ENCODE peak calls at places on chromosomes 13 and 19, in nine cellular contexts. One of them, this sample, is unnamed.
A peak's percentile ranks its signal among the peaks of the same experiment; 100 is the strongest.

GRCh38 chr19:58052256-58052655 is 6.8 kb upstream of the ZNF135 start:
- DNase-seq in activated naive CD4-positive, alpha-beta T cell treated with anti-CD3 and anti-CD28 coated beads, Interleukin-2, amount 10 ng/mL, durations not matched to agents 7 days and 5 days: no peak
- DNase-seq in M059J: no peak
- DNase-seq in A172: no peak
- DNase-seq in aorta: no peak
- DNase-seq in stimulated activated CD8-positive, alpha-beta memory T cell treated with anti-CD3 and anti-CD28 coated beads, Interleukin-4, amount 100 ng/mL, for 4 hours: no peak
- DNase-seq in GM10248: no peak
- DNase-seq in NCI-H2081: no peak
- DNase-seq in HS-5: no peak
- DNase-seq in this sample: no peak

GRCh38 chr13:76792680-76793334 is 93.4 kb downstream of the KCTD12 start:
- DNase-seq in NCI-H2081: no peak
- DNase-seq in stimulated activated CD8-positive, alpha-beta memory T cell treated with anti-CD3 and anti-CD28 coated beads, Interleukin-4, amount 100 ng/mL, for 4 hours: no peak
- DNase-seq in GM10248: no peak
- DNase-seq in M059J: peak; percentile 55
- DNase-seq in A172: peak; percentile 57
- DNase-seq in HS-5: peak; percentile 19
- DNase-seq in activated naive CD4-positive, alpha-beta T cell treated with anti-CD3 and anti-CD28 coated beads, Interleukin-2, amount 10 ng/mL, durations not matched to agents 7 days and 5 days: no peak
- DNase-seq in aorta: no peak
- DNase-seq in this sample: peak; percentile 14

GRCh38 chr13:101098873-101099272 is 317.4 kb downstream of the NALCN start:
- DNase-seq in aorta: no peak
- DNase-seq in A172: peak; percentile 22
- DNase-seq in HS-5: no peak
- DNase-seq in NCI-H2081: no peak
- DNase-seq in M059J: no peak
- DNase-seq in activated naive CD4-positive, alpha-beta T cell treated with anti-CD3 and anti-CD28 coated beads, Interleukin-2, amount 10 ng/mL, durations not matched to agents 7 days and 5 days: no peak
- DNase-seq in GM10248: no peak
- DNase-seq in stimulated activated CD8-positive, alpha-beta memory T cell treated with anti-CD3 and anti-CD28 coated beads, Interleukin-4, amount 100 ng/mL, for 4 hours: no peak
- DNase-seq in this sample: no peak

GRCh38 chr19:42606660-42607351 is 12.1 kb upstream of the CEACAM8 start:
- DNase-seq in HS-5: peak; percentile 23
- DNase-seq in GM10248: peak; percentile 77
- DNase-seq in activated naive CD4-positive, alpha-beta T cell treated with anti-CD3 and anti-CD28 coated beads, Interleukin-2, amount 10 ng/mL, durations not matched to agents 7 days and 5 days: peak; percentile 65
- DNase-seq in A172: peak; percentile 70
- DNase-seq in NCI-H2081: peak; percentile 54
- DNase-seq in stimulated activated CD8-positive, alpha-beta memory T cell treated with anti-CD3 and anti-CD28 coated beads, Interleukin-4, amount 100 ng/mL, for 4 hours: no peak
- DNase-seq in aorta: no peak
- DNase-seq in M059J: peak; percentile 79
- DNase-seq in this sample: no peak

GRCh38 chr13:98192008-98192407 is 14.9 kb upstream of the RNF113B start:
- DNase-seq in M059J: no peak
- DNase-seq in GM10248: no peak
- DNase-seq in NCI-H2081: no peak
- DNase-seq in aorta: no peak
- DNase-seq in activated naive CD4-positive, alpha-beta T cell treated with anti-CD3 and anti-CD28 coated beads, Interleukin-2, amount 10 ng/mL, durations not matched to agents 7 days and 5 days: no peak
- DNase-seq in stimulated activated CD8-positive, alpha-beta memory T cell treated with anti-CD3 and anti-CD28 coated beads, Interleukin-4, amount 100 ng/mL, for 4 hours: no peak
- DNase-seq in A172: no peak
- DNase-seq in HS-5: no peak
- DNase-seq in this sample: no peak

GRCh38 chr13:94988654-94989053 is 276.3 kb upstream of the SOX21 start:
- DNase-seq in stimulated activated CD8-positive, alpha-beta memory T cell treated with anti-CD3 and anti-CD28 coated beads, Interleukin-4, amount 100 ng/mL, for 4 hours: no peak
- DNase-seq in A172: no peak
- DNase-seq in HS-5: no peak
- DNase-seq in activated naive CD4-positive, alpha-beta T cell treated with anti-CD3 and anti-CD28 coated beads, Interleukin-2, amount 10 ng/mL, durations not matched to agents 7 days and 5 days: no peak
- DNase-seq in aorta: no peak
- DNase-seq in GM10248: no peak
- DNase-seq in M059J: peak; percentile 24
- DNase-seq in NCI-H2081: no peak
- DNase-seq in this sample: no peak

GRCh38 chr13:57527114-57527770 is 104.3 kb upstream of the PCDH17 start:
- DNase-seq in NCI-H2081: no peak
- DNase-seq in M059J: no peak
- DNase-seq in stimulated activated CD8-positive, alpha-beta memory T cell treated with anti-CD3 and anti-CD28 coated beads, Interleukin-4, amount 100 ng/mL, for 4 hours: no peak
- DNase-seq in GM10248: no peak
- DNase-seq in aorta: no peak
- DNase-seq in activated naive CD4-positive, alpha-beta T cell treated with anti-CD3 and anti-CD28 coated beads, Interleukin-2, amount 10 ng/mL, durations not matched to agents 7 days and 5 days: no peak
- DNase-seq in A172: no peak
- DNase-seq in HS-5: no peak
- DNase-seq in this sample: no peak

GRCh38 chr13:108214511-108215383 is 589 bp downstream of the LIG4 start:
- DNase-seq in stimulated activated CD8-positive, alpha-beta memory T cell treated with anti-CD3 and anti-CD28 coated beads, Interleukin-4, amount 100 ng/mL, for 4 hours: no peak
- DNase-seq in NCI-H2081: peak; percentile 50
- DNase-seq in M059J: peak; percentile 26
- DNase-seq in A172: no peak
- DNase-seq in GM10248: no peak
- DNase-seq in HS-5: no peak
- DNase-seq in aorta: peak; percentile 71
- DNase-seq in activated naive CD4-positive, alpha-beta T cell treated with anti-CD3 and anti-CD28 coated beads, Interleukin-2, amount 10 ng/mL, durations not matched to agents 7 days and 5 days: no peak
- DNase-seq in this sample: no peak

GRCh38 chr13:33207616-33207964 is 78.0 kb downstream of the STARD13 start:
- DNase-seq in aorta: no peak
- DNase-seq in GM10248: no peak
- DNase-seq in M059J: peak; percentile 31
- DNase-seq in stimulated activated CD8-positive, alpha-beta memory T cell treated with anti-CD3 and anti-CD28 coated beads, Interleukin-4, amount 100 ng/mL, for 4 hours: no peak
- DNase-seq in NCI-H2081: no peak
- DNase-seq in activated naive CD4-positive, alpha-beta T cell treated with anti-CD3 and anti-CD28 coated beads, Interleukin-2, amount 10 ng/mL, durations not matched to agents 7 days and 5 days: no peak
- DNase-seq in HS-5: no peak
- DNase-seq in A172: no peak
- DNase-seq in this sample: no peak

GRCh38 chr13:106103779-106104178 is 431.7 kb downstream of the EFNB2 start:
- DNase-seq in stimulated activated CD8-positive, alpha-beta memory T cell treated with anti-CD3 and anti-CD28 coated beads, Interleukin-4, amount 100 ng/mL, for 4 hours: no peak
- DNase-seq in GM10248: no peak
- DNase-seq in aorta: no peak
- DNase-seq in activated naive CD4-positive, alpha-beta T cell treated with anti-CD3 and anti-CD28 coated beads, Interleukin-2, amount 10 ng/mL, durations not matched to agents 7 days and 5 days: no peak
- DNase-seq in NCI-H2081: no peak
- DNase-seq in M059J: peak; percentile 83
- DNase-seq in A172: peak; percentile 77
- DNase-seq in HS-5: no peak
- DNase-seq in this sample: no peak